ENCODE peak calls at places on chromosomes 16 and 17, in five cellular contexts. N is effector memory CD4-positive, alpha-beta T cell; C is cardiac muscle cell; P is psoas muscle; A is mammary epithelial cell. J is an unnamed sample.

GRCh38 chr17:57783338-57783742 is 38.2 kb upstream of the CCDC182 start:
- DNase-seq in P (peak), C (peak), N (peak), A (peak), J (peak)

GRCh38 chr17:33086878-33087277 is 95.2 kb downstream of the SPACA3 start:
- DNase-seq in N (no peak), C (no peak), P (no peak), A (no peak), J (no peak)

GRCh38 chr17:80720624-80721577 is 176.3 kb downstream of the RPTOR start:
- DNase-seq in P (no peak), C (peak), N (peak), A (peak), J (no peak)

GRCh38 chr17:37770631-37771518 is 26.0 kb upstream of the HNF1B start:
- DNase-seq in A (peak), P (no peak), C (peak), N (no peak), J (no peak)

GRCh38 chr17:41678907-41679739 is 9.6 kb upstream of the EIF1 start:
- DNase-seq in N (peak), A (peak), C (peak), P (no peak), J (no peak)

GRCh38 chr16:13809765-13810164 is 110.2 kb upstream of the ERCC4 start:
- DNase-seq in A (no peak), C (no peak), N (no peak), P (no peak), J (no peak)

GRCh38 chr16:67029249-67030096 is 524 bp downstream of the CBFB start:
- DNase-seq in A (peak), P (peak), N (peak), C (peak), J (no peak)

GRCh38 chr17:82230627-82231311 is 1.9 kb downstream of the SLC16A3 start:
- DNase-seq in N (peak), C (peak), P (peak), A (peak), J (no peak)

GRCh38 chr16:50547340-50547865 is 793 bp upstream of the NKD1 start:
- DNase-seq in A (no peak), N (peak), P (peak), C (peak), J (no peak)

GRCh38 chr17:61974115-61974514 is 46.3 kb upstream of the INTS2 start:
- DNase-seq in P (no peak), A (no peak), N (no peak), C (no peak), J (no peak)

GRCh38 chr16:26889751-26890150 is 177.0 kb upstream of the C16orf82 start:
- DNase-seq in A (no peak), C (no peak), P (no peak), N (no peak), J (no peak)

GRCh38 chr16:79601092-79601977 is 798 bp upstream of the MAF start:
- DNase-seq in P (peak), C (peak), A (no peak), N (peak), J (no peak)

GRCh38 chr16:64251742-64252141 is 870.1 kb downstream of the CDH11 start:
- DNase-seq in A (no peak), N (no peak), P (no peak), C (no peak), J (no peak)

GRCh38 chr16:78976212-78976611 is 624.3 kb downstream of the MAF start:
- DNase-seq in C (no peak), A (no peak), N (no peak), P (no peak), J (no peak)

GRCh38 chr17:40516581-40517285 is 15.3 kb upstream of the TNS4 start:
- DNase-seq in A (peak), N (peak), P (no peak), C (peak), J (no peak)

GRCh38 chr17:6066183-6066948 is 3.8 kb upstream of the WSCD1 start:
- DNase-seq in C (no peak), P (no peak), A (no peak), N (no peak), J (no peak)

GRCh38 chr16:12257926-12258561 is 281.5 kb downstream of the SNX29 start:
- DNase-seq in P (no peak), C (no peak), N (no peak), A (no peak), J (no peak)

GRCh38 chr17:81440511-81441244 is 45.4 kb downstream of the BAHCC1 start:
- DNase-seq in C (no peak), P (no peak), A (no peak), N (no peak), J (no peak)

GRCh38 chr16:7140899-7141298 is 191.7 kb upstream of the RBFOX1 start:
- DNase-seq in C (no peak), A (no peak), N (no peak), P (no peak), J (peak)

GRCh38 chr17:45129940-45130639 is 2.2 kb downstream of the PLCD3 start:
- DNase-seq in C (no peak), N (no peak), P (peak), A (peak), J (no peak)

GRCh38 chr16:4801051-4801961 is 1.1 kb downstream of the ROGDI start:
- DNase-seq in A (no peak), P (no peak), C (no peak), N (no peak), J (no peak)

GRCh38 chr16:15775663-15776304 is 81.0 kb downstream of the MYH11 start:
- DNase-seq in N (no peak), C (peak), A (peak), P (no peak), J (no peak)

GRCh38 chr17:78689029-78689428 is 93.0 kb downstream of the CYTH1 start:
- DNase-seq in A (no peak), P (no peak), N (no peak), C (no peak), J (no peak)

GRCh38 chr16:3214904-3215600 is 19.9 kb downstream of the ZNF200 start:
- DNase-seq in N (peak), A (no peak), P (no peak), C (no peak), J (no peak)

GRCh38 chr16:81517150-81517499 is 72.5 kb downstream of the CMIP start:
- DNase-seq in C (no peak), A (no peak), P (no peak), N (no peak), J (no peak)

GRCh38 chr16:78007121-78007520 is 15.2 kb upstream of the CLEC3A start:
- DNase-seq in A (no peak), N (no peak), C (no peak), P (no peak), J (no peak)

GRCh38 chr16:11093578-11094074 is 149.3 kb downstream of the CLEC16A start:
- DNase-seq in A (no peak), N (no peak), P (no peak), C (no peak), J (no peak)
- H3K27ac ChIP-seq in A (no peak), N (no peak), P (no peak), C (peak), J (no peak)

GRCh38 chr17:76684756-76685155 is 26.0 kb downstream of the MXRA7 start:
- DNase-seq in A (no peak), C (no peak), N (no peak), P (no peak), J (no peak)

GRCh38 chr17:76683921-76684745 is 26.6 kb downstream of the MXRA7 start:
- DNase-seq in N (no peak), P (no peak), A (no peak), C (no peak), J (no peak)

GRCh38 chr17:76685846-76686245 is 24.9 kb downstream of the MXRA7 start:
- DNase-seq in A (no peak), P (no peak), C (no peak), N (no peak), J (no peak)

GRCh38 chr17:76686538-76687277 is 24.1 kb downstream of the MXRA7 start:
- DNase-seq in P (no peak), C (no peak), A (no peak), N (no peak), J (peak)

GRCh38 chr17:76685366-76685765 is 25.4 kb downstream of the MXRA7 start:
- DNase-seq in N (no peak), P (no peak), A (no peak), C (no peak), J (no peak)
- H3K27ac ChIP-seq in N (no peak), P (no peak), A (no peak), C (no peak), J (no peak)

GRCh38 chr16:85602402-85602801 is 10.7 kb upstream of the GSE1 start:
- DNase-seq in A (no peak), P (no peak), C (no peak), N (no peak), J (no peak)

GRCh38 chr16:85598141-85598540 is 15.0 kb upstream of the GSE1 start:
- DNase-seq in N (no peak), A (no peak), P (no peak), C (no peak), J (no peak)

GRCh38 chr16:85601730-85602401 is 11.3 kb upstream of the GSE1 start:
- DNase-seq in A (no peak), N (no peak), P (no peak), C (no peak), J (no peak)

GRCh38 chr16:85600905-85601639 is 12.1 kb upstream of the GSE1 start:
- DNase-seq in A (no peak), C (no peak), N (no peak), P (no peak), J (no peak)

DNA sequence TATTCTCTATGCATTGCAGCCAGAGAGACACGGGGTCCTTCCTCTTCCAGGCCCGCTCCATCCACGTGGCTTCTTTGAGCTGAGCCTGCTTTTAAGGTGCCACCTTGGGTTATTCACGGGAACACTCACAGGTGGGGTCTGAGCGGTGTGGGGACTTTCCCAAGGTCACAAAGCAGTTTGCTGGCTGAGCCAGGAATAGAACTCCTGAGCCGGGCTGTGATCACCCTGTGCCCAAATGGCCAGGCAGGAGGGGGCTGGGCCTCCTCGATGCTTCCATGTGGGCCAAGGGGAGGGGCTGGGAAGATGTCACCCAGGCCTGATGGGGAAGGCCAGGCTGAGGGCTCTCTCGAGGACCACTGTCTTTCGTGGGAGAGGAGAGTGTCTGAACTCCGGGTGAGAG is 13.0 kb upstream of the GSE1 start:
- DNase-seq in C (no peak), P (no peak), N (no peak), A (no peak), J (no peak)
- H3K27ac ChIP-seq in C (peak), P (peak), N (no peak), A (no peak), J (no peak)

GRCh38 chr17:34416116-34416515 is 53.1 kb upstream of the CCL1 start:
- DNase-seq in C (no peak), A (no peak), N (no peak), P (no peak), J (no peak)
- H3K27ac ChIP-seq in C (no peak), A (no peak), N (no peak), P (no peak), J (no peak)

GRCh38 chr17:27362503-27362902 is 68.6 kb downstream of the WSB1 start:
- DNase-seq in P (no peak), C (no peak), A (no peak), N (no peak), J (no peak)
- H3K27ac ChIP-seq in P (no peak), C (no peak), A (no peak), N (no peak), J (no peak)